ENCODE peak calls at places on chromosome 19, in nine cellular contexts. One of them, this sample, is unnamed.

GRCh38 chr19:50705422-50706019 is 14.1 kb downstream of the SHANK1 start:
- DNase-seq in HS-5: peak; percentile 84
- DNase-seq in suprapubic skin: no peak
- DNase-seq in stimulated activated CD4-positive, alpha-beta T cell treated with anti-CD3 and anti-CD28 coated beads, TNF-alpha, amount 100 ng/mL, for 24 hours: peak; percentile 11
- DNase-seq in body of pancreas: no peak
- DNase-seq in NCI-H526: peak; percentile 55
- DNase-seq in SJCRH30: peak; percentile 52
- DNase-seq in activated CD4-positive, alpha-beta T cell treated with anti-CD3 and anti-CD28 coated beads, Interleukin-2, amount 50 U/mL, for 48 hours: no peak
- DNase-seq in NCI-H1436 treated with DMSO at 0.1 percent for 48 hours: no peak
- DNase-seq in this sample: peak; percentile 79

GRCh38 chr19:3409346-3410064 is 43.1 kb downstream of the NFIC start:
- DNase-seq in HS-5: no peak
- DNase-seq in suprapubic skin: peak; percentile 91
- DNase-seq in stimulated activated CD4-positive, alpha-beta T cell treated with anti-CD3 and anti-CD28 coated beads, TNF-alpha, amount 100 ng/mL, for 24 hours: no peak
- DNase-seq in body of pancreas: peak; percentile 53
- DNase-seq in NCI-H526: no peak
- DNase-seq in SJCRH30: no peak
- DNase-seq in activated CD4-positive, alpha-beta T cell treated with anti-CD3 and anti-CD28 coated beads, Interleukin-2, amount 50 U/mL, for 48 hours: no peak
- DNase-seq in NCI-H1436 treated with DMSO at 0.1 percent for 48 hours: no peak
- DNase-seq in this sample: no peak

GRCh38 chr19:40235238-40236025 is 8.9 kb upstream of the CCNP start:
- DNase-seq in HS-5: no peak
- DNase-seq in suprapubic skin: no peak
- DNase-seq in stimulated activated CD4-positive, alpha-beta T cell treated with anti-CD3 and anti-CD28 coated beads, TNF-alpha, amount 100 ng/mL, for 24 hours: no peak
- DNase-seq in body of pancreas: no peak
- DNase-seq in NCI-H526: no peak
- DNase-seq in SJCRH30: no peak
- DNase-seq in activated CD4-positive, alpha-beta T cell treated with anti-CD3 and anti-CD28 coated beads, Interleukin-2, amount 50 U/mL, for 48 hours: no peak
- DNase-seq in NCI-H1436 treated with DMSO at 0.1 percent for 48 hours: no peak
- DNase-seq in this sample: no peak

GRCh38 chr19:28727133-28727834 is 485.7 kb downstream of the UQCRFS1 start:
- DNase-seq in HS-5: no peak
- DNase-seq in suprapubic skin: no peak
- DNase-seq in stimulated activated CD4-positive, alpha-beta T cell treated with anti-CD3 and anti-CD28 coated beads, TNF-alpha, amount 100 ng/mL, for 24 hours: peak; percentile 21
- DNase-seq in body of pancreas: peak; percentile 42
- DNase-seq in NCI-H526: peak; percentile 64
- DNase-seq in SJCRH30: no peak
- DNase-seq in activated CD4-positive, alpha-beta T cell treated with anti-CD3 and anti-CD28 coated beads, Interleukin-2, amount 50 U/mL, for 48 hours: peak; percentile 58
- DNase-seq in NCI-H1436 treated with DMSO at 0.1 percent for 48 hours: no peak
- DNase-seq in this sample: no peak

GRCh38 chr19:34461375-34462100 is 20.0 kb upstream of the WTIP start:
- DNase-seq in HS-5: no peak
- DNase-seq in suprapubic skin: no peak
- DNase-seq in stimulated activated CD4-positive, alpha-beta T cell treated with anti-CD3 and anti-CD28 coated beads, TNF-alpha, amount 100 ng/mL, for 24 hours: no peak
- DNase-seq in body of pancreas: no peak
- DNase-seq in NCI-H526: no peak
- DNase-seq in SJCRH30: no peak
- DNase-seq in activated CD4-positive, alpha-beta T cell treated with anti-CD3 and anti-CD28 coated beads, Interleukin-2, amount 50 U/mL, for 48 hours: no peak
- DNase-seq in NCI-H1436 treated with DMSO at 0.1 percent for 48 hours: no peak
- DNase-seq in this sample: no peak

GRCh38 chr19:46493236-46494114 is 2.2 kb downstream of the PNMA8B start:
- DNase-seq in HS-5: no peak
- DNase-seq in suprapubic skin: peak; percentile 73
- DNase-seq in stimulated activated CD4-positive, alpha-beta T cell treated with anti-CD3 and anti-CD28 coated beads, TNF-alpha, amount 100 ng/mL, for 24 hours: no peak
- DNase-seq in body of pancreas: no peak
- DNase-seq in NCI-H526: peak; percentile 32
- DNase-seq in SJCRH30: no peak
- DNase-seq in activated CD4-positive, alpha-beta T cell treated with anti-CD3 and anti-CD28 coated beads, Interleukin-2, amount 50 U/mL, for 48 hours: peak; percentile 40
- DNase-seq in NCI-H1436 treated with DMSO at 0.1 percent for 48 hours: no peak
- DNase-seq in this sample: no peak

GRCh38 chr19:1825909-1826556 is 14.0 kb upstream of the ATP8B3 start:
- DNase-seq in HS-5: no peak
- DNase-seq in suprapubic skin: no peak
- DNase-seq in stimulated activated CD4-positive, alpha-beta T cell treated with anti-CD3 and anti-CD28 coated beads, TNF-alpha, amount 100 ng/mL, for 24 hours: peak; percentile 67
- DNase-seq in body of pancreas: peak; percentile 79
- DNase-seq in NCI-H526: peak; percentile 73
- DNase-seq in SJCRH30: peak; percentile 69
- DNase-seq in activated CD4-positive, alpha-beta T cell treated with anti-CD3 and anti-CD28 coated beads, Interleukin-2, amount 50 U/mL, for 48 hours: peak; percentile 78
- DNase-seq in NCI-H1436 treated with DMSO at 0.1 percent for 48 hours: no peak
- DNase-seq in this sample: peak; percentile 71

GRCh38 chr19:22144394-22144793 is 52.4 kb downstream of the ZNF676 start:
- DNase-seq in HS-5: no peak
- DNase-seq in suprapubic skin: no peak
- DNase-seq in stimulated activated CD4-positive, alpha-beta T cell treated with anti-CD3 and anti-CD28 coated beads, TNF-alpha, amount 100 ng/mL, for 24 hours: no peak
- DNase-seq in body of pancreas: no peak
- DNase-seq in NCI-H526: no peak
- DNase-seq in SJCRH30: peak; percentile 6
- DNase-seq in activated CD4-positive, alpha-beta T cell treated with anti-CD3 and anti-CD28 coated beads, Interleukin-2, amount 50 U/mL, for 48 hours: no peak
- DNase-seq in NCI-H1436 treated with DMSO at 0.1 percent for 48 hours: no peak
- DNase-seq in this sample: no peak

GRCh38 chr19:46726551-46726950 is 9.6 kb upstream of the PRKD2 start:
- DNase-seq in HS-5: no peak
- DNase-seq in suprapubic skin: no peak
- DNase-seq in stimulated activated CD4-positive, alpha-beta T cell treated with anti-CD3 and anti-CD28 coated beads, TNF-alpha, amount 100 ng/mL, for 24 hours: no peak
- DNase-seq in body of pancreas: no peak
- DNase-seq in NCI-H526: no peak
- DNase-seq in SJCRH30: no peak
- DNase-seq in activated CD4-positive, alpha-beta T cell treated with anti-CD3 and anti-CD28 coated beads, Interleukin-2, amount 50 U/mL, for 48 hours: no peak
- DNase-seq in NCI-H1436 treated with DMSO at 0.1 percent for 48 hours: no peak
- DNase-seq in this sample: no peak